ENCODE peak calls at places on chromosomes 7 and 10, in five cellular contexts. One of them, this sample, is unnamed.

GRCh38 chr10:130985158-130985753 is 326.3 kb downstream of the TCERG1L start:
- DNase-seq in astrocyte of the cerebellum: no peak
- DNase-seq in T-helper 17 cell: no peak
- DNase-seq in NCI-H510A: no peak
- DNase-seq in activated T-cell treated with anti-CD3 and anti-CD28 coated beads, Interleukin-2, amount 50 U/mL, for 72 hours: no peak
- DNase-seq in this sample: no peak

GRCh38 chr10:129853236-129853946 is 110.7 kb downstream of the EBF3 start:
- DNase-seq in astrocyte of the cerebellum: no peak
- DNase-seq in T-helper 17 cell: no peak
- DNase-seq in NCI-H510A: no peak
- DNase-seq in activated T-cell treated with anti-CD3 and anti-CD28 coated beads, Interleukin-2, amount 50 U/mL, for 72 hours: no peak
- DNase-seq in this sample: no peak

GRCh38 chr7:96655956-96656355 is 53.7 kb downstream of the SEM1 start:
- DNase-seq in astrocyte of the cerebellum: no peak
- DNase-seq in T-helper 17 cell: no peak
- DNase-seq in NCI-H510A: no peak
- DNase-seq in activated T-cell treated with anti-CD3 and anti-CD28 coated beads, Interleukin-2, amount 50 U/mL, for 72 hours: no peak
- DNase-seq in this sample: no peak

GRCh38 chr10:71260622-71261325 is 48.4 kb downstream of the UNC5B start:
- DNase-seq in astrocyte of the cerebellum: peak
- DNase-seq in T-helper 17 cell: no peak
- DNase-seq in NCI-H510A: no peak
- DNase-seq in activated T-cell treated with anti-CD3 and anti-CD28 coated beads, Interleukin-2, amount 50 U/mL, for 72 hours: no peak
- DNase-seq in this sample: no peak

GRCh38 chr7:99848420-99849216 is 20.8 kb downstream of the CYP3A43 start:
- DNase-seq in astrocyte of the cerebellum: no peak
- DNase-seq in T-helper 17 cell: no peak
- DNase-seq in NCI-H510A: no peak
- DNase-seq in activated T-cell treated with anti-CD3 and anti-CD28 coated beads, Interleukin-2, amount 50 U/mL, for 72 hours: no peak
- DNase-seq in this sample: no peak

GRCh38 chr7:71131256-71131752 is 640 bp upstream of the GALNT17 start:
- DNase-seq in astrocyte of the cerebellum: peak
- DNase-seq in T-helper 17 cell: no peak
- DNase-seq in NCI-H510A: no peak
- DNase-seq in activated T-cell treated with anti-CD3 and anti-CD28 coated beads, Interleukin-2, amount 50 U/mL, for 72 hours: no peak
- DNase-seq in this sample: no peak

GRCh38 chr7:115300228-115300870 is 378.5 kb downstream of the MDFIC start:
- DNase-seq in astrocyte of the cerebellum: no peak
- DNase-seq in T-helper 17 cell: no peak
- DNase-seq in NCI-H510A: no peak
- DNase-seq in activated T-cell treated with anti-CD3 and anti-CD28 coated beads, Interleukin-2, amount 50 U/mL, for 72 hours: no peak
- DNase-seq in this sample: no peak

GRCh38 chr10:30124706-30125105 is 65.3 kb upstream of the JCAD start:
- DNase-seq in astrocyte of the cerebellum: no peak
- DNase-seq in T-helper 17 cell: no peak
- DNase-seq in NCI-H510A: no peak
- DNase-seq in activated T-cell treated with anti-CD3 and anti-CD28 coated beads, Interleukin-2, amount 50 U/mL, for 72 hours: no peak
- DNase-seq in this sample: no peak

GRCh38 chr7:158035343-158035742 is 552.3 kb downstream of the PTPRN2 start:
- DNase-seq in astrocyte of the cerebellum: no peak
- DNase-seq in T-helper 17 cell: no peak
- DNase-seq in NCI-H510A: no peak
- DNase-seq in activated T-cell treated with anti-CD3 and anti-CD28 coated beads, Interleukin-2, amount 50 U/mL, for 72 hours: no peak
- DNase-seq in this sample: no peak

GRCh38 chr10:119602241-119603095 is 5.7 kb upstream of the TIAL1 start:
- DNase-seq in astrocyte of the cerebellum: no peak
- DNase-seq in T-helper 17 cell: peak
- DNase-seq in NCI-H510A: no peak
- DNase-seq in activated T-cell treated with anti-CD3 and anti-CD28 coated beads, Interleukin-2, amount 50 U/mL, for 72 hours: peak
- DNase-seq in this sample: peak

GRCh38 chr10:20870839-20871238 is 26.3 kb downstream of the NEBL start:
- DNase-seq in astrocyte of the cerebellum: no peak
- DNase-seq in T-helper 17 cell: no peak
- DNase-seq in NCI-H510A: no peak
- DNase-seq in activated T-cell treated with anti-CD3 and anti-CD28 coated beads, Interleukin-2, amount 50 U/mL, for 72 hours: no peak
- DNase-seq in this sample: no peak

GRCh38 chr7:144995495-144995894 is 159.6 kb upstream of the TPK1 start:
- DNase-seq in astrocyte of the cerebellum: no peak
- DNase-seq in T-helper 17 cell: no peak
- DNase-seq in NCI-H510A: no peak
- DNase-seq in activated T-cell treated with anti-CD3 and anti-CD28 coated beads, Interleukin-2, amount 50 U/mL, for 72 hours: no peak
- DNase-seq in this sample: no peak

GRCh38 chr10:128865398-128865797 is 601.6 kb upstream of the MGMT start:
- DNase-seq in astrocyte of the cerebellum: no peak
- DNase-seq in T-helper 17 cell: no peak
- DNase-seq in NCI-H510A: no peak
- DNase-seq in activated T-cell treated with anti-CD3 and anti-CD28 coated beads, Interleukin-2, amount 50 U/mL, for 72 hours: no peak
- DNase-seq in this sample: no peak

GRCh38 chr10:52818019-52818418 is 45.4 kb upstream of the MBL2 start:
- DNase-seq in astrocyte of the cerebellum: peak
- DNase-seq in T-helper 17 cell: no peak
- DNase-seq in NCI-H510A: peak
- DNase-seq in activated T-cell treated with anti-CD3 and anti-CD28 coated beads, Interleukin-2, amount 50 U/mL, for 72 hours: no peak
- DNase-seq in this sample: peak

GRCh38 chr10:52609601-52610240 is 162.9 kb downstream of the MBL2 start:
- DNase-seq in astrocyte of the cerebellum: no peak
- DNase-seq in T-helper 17 cell: no peak
- DNase-seq in NCI-H510A: no peak
- DNase-seq in activated T-cell treated with anti-CD3 and anti-CD28 coated beads, Interleukin-2, amount 50 U/mL, for 72 hours: no peak
- DNase-seq in this sample: no peak

GRCh38 chr7:2798669-2799068 is 45.4 kb downstream of the GNA12 start:
- DNase-seq in astrocyte of the cerebellum: no peak
- DNase-seq in T-helper 17 cell: no peak
- DNase-seq in NCI-H510A: no peak
- DNase-seq in activated T-cell treated with anti-CD3 and anti-CD28 coated beads, Interleukin-2, amount 50 U/mL, for 72 hours: no peak
- DNase-seq in this sample: no peak

GRCh38 chr10:52066383-52066782 is 247.7 kb upstream of the DKK1 start:
- DNase-seq in astrocyte of the cerebellum: no peak
- DNase-seq in T-helper 17 cell: no peak
- DNase-seq in NCI-H510A: no peak
- DNase-seq in activated T-cell treated with anti-CD3 and anti-CD28 coated beads, Interleukin-2, amount 50 U/mL, for 72 hours: no peak
- DNase-seq in this sample: no peak

GRCh38 chr7:142612264-142612881 is 136.9 kb upstream of the PRSS1 start:
- DNase-seq in astrocyte of the cerebellum: no peak
- DNase-seq in T-helper 17 cell: no peak
- DNase-seq in NCI-H510A: no peak
- DNase-seq in activated T-cell treated with anti-CD3 and anti-CD28 coated beads, Interleukin-2, amount 50 U/mL, for 72 hours: no peak
- DNase-seq in this sample: no peak

GRCh38 chr7:117993377-117994003 is 120.2 kb upstream of the CTTNBP2 start:
- DNase-seq in astrocyte of the cerebellum: peak
- DNase-seq in T-helper 17 cell: no peak
- DNase-seq in NCI-H510A: peak
- DNase-seq in activated T-cell treated with anti-CD3 and anti-CD28 coated beads, Interleukin-2, amount 50 U/mL, for 72 hours: peak
- DNase-seq in this sample: peak

This sample was measured in SHP77.